ENCODE peak calls at places on chromosomes 3 and 15, in ten cellular contexts. A, L, U, C, Y, Q, G, E, T and P are unnamed samples.

GRCh38 chr15:97036301-97036700 is 705.8 kb downstream of the NR2F2 start:
- DNase-seq in Y (no peak), C (no peak), T (no peak), E (no peak), Q (no peak), A (no peak), G (no peak), U (no peak), L (no peak), P (no peak)

GRCh38 chr3:61409638-61410037 is 151.7 kb upstream of the PTPRG start:
- DNase-seq in E (no peak), U (no peak), L (no peak), Y (no peak), C (no peak), Q (no peak), G (no peak), T (no peak), A (no peak), P (no peak)

GRCh38 chr3:66113542-66113941 is 74.8 kb upstream of the MAGI1 start:
- DNase-seq in Y (no peak), E (no peak), L (no peak), U (no peak), T (no peak), Q (no peak), A (no peak), G (no peak), C (no peak), P (no peak)

GRCh38 chr15:36601497-36601932 is 22.1 kb downstream of the CDIN1 start:
- DNase-seq in G (no peak), C (peak), U (no peak), Q (no peak), A (no peak), Y (no peak), T (no peak), L (no peak), E (no peak), P (peak)

GRCh38 chr3:64084640-64085039 is 61.3 kb upstream of the PSMD6 start:
- DNase-seq in U (no peak), L (peak), T (no peak), E (peak), C (no peak), A (no peak), Y (no peak), G (no peak), Q (no peak), P (peak)

GRCh38 chr3:159263750-159264561 is 462.1 kb downstream of the MFSD1 start:
- DNase-seq in E (peak), T (no peak), G (peak), U (no peak), Y (no peak), C (peak), L (peak), Q (no peak), A (peak), P (peak)

GRCh38 chr3:33277193-33277882 is at the start of gene FBXL2:
- DNase-seq in Q (no peak), L (peak), C (peak), U (peak), E (peak), A (no peak), G (peak), Y (peak), T (peak), P (peak)

GRCh38 chr3:128736598-128736997 is 10.6 kb downstream of the RAB7A start:
- DNase-seq in Y (no peak), E (no peak), T (no peak), U (no peak), L (no peak), C (no peak), A (no peak), G (no peak), Q (no peak), P (no peak)

GRCh38 chr3:130834476-130834875 is 59.4 kb upstream of the ATP2C1 start:
- DNase-seq in A (no peak), G (no peak), C (no peak), E (no peak), Q (no peak), Y (no peak), T (no peak), U (no peak), L (no peak), P (peak)